ENCODE peak calls at places on chromosomes 12 and 14, in six cellular contexts. One of them, this sample, is unnamed.

GRCh38 chr12:124506145-124506831 is 61.1 kb downstream of the NCOR2 start:
- DNase-seq in HCT116: no peak
- DNase-seq in K562: peak
- DNase-seq in HepG2: no peak
- DNase-seq in H1: no peak
- DNase-seq in GM12878: no peak
- DNase-seq in this sample: no peak

GRCh38 chr12:76422878-76423438 is 74.7 kb upstream of the BBS10 start:
- DNase-seq in HCT116: no peak
- DNase-seq in K562: peak
- DNase-seq in HepG2: no peak
- DNase-seq in H1: no peak
- DNase-seq in GM12878: no peak
- DNase-seq in this sample: no peak

GRCh38 chr12:120470150-120470817 is 736 bp upstream of the SRSF9 start:
- DNase-seq in HCT116: no peak
- DNase-seq in K562: no peak
- DNase-seq in HepG2: peak
- DNase-seq in H1: no peak
- DNase-seq in GM12878: no peak
- DNase-seq in this sample: peak

GRCh38 chr14:20350860-20351259 is 7.4 kb downstream of the PARP2 start:
- DNase-seq in HCT116: no peak
- DNase-seq in K562: no peak
- DNase-seq in HepG2: no peak
- DNase-seq in H1: no peak
- DNase-seq in GM12878: no peak
- DNase-seq in this sample: no peak

GRCh38 chr12:7155471-7156034 is 25.4 kb downstream of the CLSTN3 start:
- DNase-seq in HCT116: no peak
- DNase-seq in K562: no peak
- DNase-seq in HepG2: no peak
- DNase-seq in H1: no peak
- DNase-seq in GM12878: no peak
- DNase-seq in this sample: no peak

GRCh38 chr12:132672116-132672515 is 15.0 kb downstream of the POLE start:
- DNase-seq in HCT116: no peak
- DNase-seq in K562: no peak
- DNase-seq in HepG2: no peak
- DNase-seq in H1: no peak
- DNase-seq in GM12878: no peak
- DNase-seq in this sample: no peak

GRCh38 chr12:107131832-107132616 is 38.7 kb upstream of the CRY1 start:
- DNase-seq in HCT116: peak
- DNase-seq in K562: peak
- DNase-seq in HepG2: peak
- DNase-seq in H1: peak
- DNase-seq in GM12878: no peak
- DNase-seq in this sample: no peak

GRCh38 chr14:90597961-90598360 is 201.1 kb downstream of the CALM1 start:
- DNase-seq in HCT116: no peak
- DNase-seq in K562: no peak
- DNase-seq in HepG2: no peak
- DNase-seq in H1: no peak
- DNase-seq in GM12878: no peak
- DNase-seq in this sample: no peak

GRCh38 chr12:108691995-108692808 is 39.1 kb downstream of the CORO1C start:
- DNase-seq in HCT116: no peak
- DNase-seq in K562: no peak
- DNase-seq in HepG2: no peak
- DNase-seq in H1: no peak
- DNase-seq in GM12878: no peak
- DNase-seq in this sample: no peak

GRCh38 chr12:56449622-56449984 is 377 bp upstream of the TIMELESS start:
- DNase-seq in HCT116: no peak
- DNase-seq in K562: no peak
- DNase-seq in HepG2: no peak
- DNase-seq in H1: no peak
- DNase-seq in GM12878: no peak
- DNase-seq in this sample: no peak

DNA sequence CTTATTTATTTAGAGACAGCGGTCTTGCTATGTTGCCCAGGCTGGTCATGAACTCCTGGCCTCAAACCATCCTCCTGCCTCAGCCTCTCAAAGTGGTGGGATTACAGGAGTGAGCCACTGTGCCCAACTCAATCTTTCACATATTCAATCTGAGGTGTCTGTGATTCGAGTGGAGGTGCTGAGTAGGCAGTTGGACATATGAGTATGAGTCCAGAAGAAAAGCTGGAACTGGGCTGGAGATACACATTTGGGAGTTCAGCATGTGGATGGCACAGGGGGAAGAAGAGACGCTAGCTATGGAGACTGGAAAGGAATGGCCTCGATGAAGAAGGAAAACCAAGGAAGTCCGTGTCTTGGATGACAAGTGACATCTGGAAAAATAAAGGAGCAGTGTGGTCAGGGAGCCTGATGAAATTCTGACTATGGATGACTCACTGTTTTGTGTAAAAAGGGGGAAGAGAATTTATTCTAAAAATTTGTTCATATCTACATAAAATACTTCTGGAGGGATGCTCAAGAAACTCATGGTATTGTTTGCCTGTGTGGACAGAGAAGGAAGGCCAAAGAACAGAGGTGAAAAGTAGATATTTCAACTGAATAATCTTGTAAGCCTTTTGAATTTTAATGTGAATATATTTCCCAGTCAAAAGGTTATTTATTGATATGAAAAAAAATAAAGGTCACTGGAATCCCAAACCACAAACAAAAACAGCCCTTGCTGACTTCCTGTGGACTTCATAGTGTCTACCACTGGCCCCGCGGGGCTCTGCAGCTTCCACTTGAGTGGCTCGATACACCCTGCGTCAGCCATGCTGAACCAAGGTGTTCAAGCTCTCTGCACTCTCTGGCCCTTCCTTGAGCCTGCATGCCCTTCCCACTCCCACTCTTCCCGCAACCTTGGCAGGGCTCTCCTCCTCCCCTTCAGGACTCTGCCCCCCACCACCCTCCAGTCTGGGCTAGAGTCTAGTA is 8.9 kb upstream of the LTA4H start:
- DNase-seq in HCT116: no peak
- DNase-seq in K562: no peak
- DNase-seq in HepG2: no peak
- DNase-seq in H1: no peak
- DNase-seq in GM12878: no peak
- DNase-seq in this sample: no peak
- TF ChIP-seq ATF3 in HCT116: no peak
- TF ChIP-seq ATF3 in K562: no peak
- TF ChIP-seq ATF3 in HepG2: no peak
- TF ChIP-seq ATF3 in H1: no peak
- TF ChIP-seq ATF3 in GM12878: no peak
- TF ChIP-seq ATF3 in this sample: no peak

GRCh38 chr14:92670177-92670576 is 78.2 kb downstream of the LGMN start:
- DNase-seq in HCT116: no peak
- DNase-seq in K562: no peak
- DNase-seq in HepG2: no peak
- DNase-seq in H1: no peak
- DNase-seq in GM12878: no peak
- DNase-seq in this sample: no peak
- TF ChIP-seq ATF3 in HCT116: no peak
- TF ChIP-seq ATF3 in K562: no peak
- TF ChIP-seq ATF3 in HepG2: no peak
- TF ChIP-seq ATF3 in H1: no peak
- TF ChIP-seq ATF3 in GM12878: no peak
- TF ChIP-seq ATF3 in this sample: no peak

GRCh38 chr14:96581026-96581425 is 78.8 kb downstream of the PAPOLA start:
- DNase-seq in HCT116: no peak
- DNase-seq in K562: peak
- DNase-seq in HepG2: no peak
- DNase-seq in H1: no peak
- DNase-seq in GM12878: no peak
- DNase-seq in this sample: no peak
- TF ChIP-seq ATF3 in HCT116: no peak
- TF ChIP-seq ATF3 in K562: no peak
- TF ChIP-seq ATF3 in HepG2: no peak
- TF ChIP-seq ATF3 in H1: no peak
- TF ChIP-seq ATF3 in GM12878: no peak
- TF ChIP-seq ATF3 in this sample: no peak

GRCh38 chr12:32535260-32535999 is 136.1 kb downstream of the FGD4 start:
- DNase-seq in HCT116: no peak
- DNase-seq in K562: no peak
- DNase-seq in HepG2: peak
- DNase-seq in H1: no peak
- DNase-seq in GM12878: no peak
- DNase-seq in this sample: peak
- TF ChIP-seq ATF3 in HCT116: no peak
- TF ChIP-seq ATF3 in K562: no peak
- TF ChIP-seq ATF3 in HepG2: no peak
- TF ChIP-seq ATF3 in H1: no peak
- TF ChIP-seq ATF3 in GM12878: no peak
- TF ChIP-seq ATF3 in this sample: no peak

GRCh38 chr14:67426983-67427601 is 15.1 kb upstream of the PLEK2 start:
- DNase-seq in HCT116: peak
- DNase-seq in K562: peak
- DNase-seq in HepG2: peak
- DNase-seq in H1: peak
- DNase-seq in GM12878: no peak
- DNase-seq in this sample: peak
- TF ChIP-seq ATF3 in HCT116: no peak
- TF ChIP-seq ATF3 in K562: no peak
- TF ChIP-seq ATF3 in HepG2: no peak
- TF ChIP-seq ATF3 in H1: no peak
- TF ChIP-seq ATF3 in GM12878: no peak
- TF ChIP-seq ATF3 in this sample: no peak

DNA sequence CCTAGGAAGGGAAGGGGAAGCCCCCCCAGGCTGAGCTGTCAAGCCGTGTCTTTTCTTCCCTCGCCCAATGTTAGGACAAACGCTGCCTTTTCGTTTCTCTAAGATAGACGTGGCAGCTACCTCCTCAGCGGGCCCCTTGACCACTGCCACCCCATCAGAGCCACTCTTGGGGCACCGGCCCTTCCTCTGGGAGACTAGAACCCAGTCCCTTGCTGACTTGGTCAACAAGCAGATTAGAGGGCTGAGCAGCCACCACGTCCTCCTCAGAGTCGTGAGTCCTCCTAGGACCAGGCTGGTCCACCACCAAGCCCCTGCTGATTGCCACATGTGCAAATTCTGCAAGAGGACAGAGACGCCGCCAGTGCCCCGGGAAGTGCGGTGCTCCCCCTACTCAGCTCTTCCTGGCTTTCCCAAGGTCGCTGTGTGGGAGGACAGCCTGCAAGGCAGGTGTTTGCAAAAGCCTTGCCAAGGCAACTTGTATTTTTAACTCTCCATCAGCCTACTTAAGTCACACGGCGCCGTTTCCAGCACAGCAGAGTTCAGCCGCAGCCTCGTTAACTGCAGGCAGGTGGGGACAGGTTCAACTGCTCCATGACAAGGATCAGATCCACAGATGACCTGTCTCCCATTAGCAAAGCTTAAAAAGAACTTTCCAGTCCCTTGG is 65.7 kb downstream of the TESC start:
- DNase-seq in HCT116: no peak
- DNase-seq in K562: no peak
- DNase-seq in HepG2: no peak
- DNase-seq in H1: no peak
- DNase-seq in GM12878: no peak
- DNase-seq in this sample: no peak
- TF ChIP-seq ATF3 in HCT116: no peak
- TF ChIP-seq ATF3 in K562: no peak
- TF ChIP-seq ATF3 in HepG2: no peak
- TF ChIP-seq ATF3 in H1: no peak
- TF ChIP-seq ATF3 in GM12878: no peak
- TF ChIP-seq ATF3 in this sample: no peak

GRCh38 chr12:23504641-23505399 is 444.6 kb downstream of the SOX5 start:
- DNase-seq in HCT116: no peak
- DNase-seq in K562: no peak
- DNase-seq in HepG2: no peak
- DNase-seq in H1: no peak
- DNase-seq in GM12878: no peak
- DNase-seq in this sample: no peak

GRCh38 chr12:23502259-23502658 is 447.2 kb downstream of the SOX5 start:
- DNase-seq in HCT116: no peak
- DNase-seq in K562: peak
- DNase-seq in HepG2: no peak
- DNase-seq in H1: no peak
- DNase-seq in GM12878: no peak
- DNase-seq in this sample: no peak

GRCh38 chr12:23504043-23504442 is 445.4 kb downstream of the SOX5 start:
- DNase-seq in HCT116: no peak
- DNase-seq in K562: peak
- DNase-seq in HepG2: no peak
- DNase-seq in H1: no peak
- DNase-seq in GM12878: no peak
- DNase-seq in this sample: peak

DNA sequence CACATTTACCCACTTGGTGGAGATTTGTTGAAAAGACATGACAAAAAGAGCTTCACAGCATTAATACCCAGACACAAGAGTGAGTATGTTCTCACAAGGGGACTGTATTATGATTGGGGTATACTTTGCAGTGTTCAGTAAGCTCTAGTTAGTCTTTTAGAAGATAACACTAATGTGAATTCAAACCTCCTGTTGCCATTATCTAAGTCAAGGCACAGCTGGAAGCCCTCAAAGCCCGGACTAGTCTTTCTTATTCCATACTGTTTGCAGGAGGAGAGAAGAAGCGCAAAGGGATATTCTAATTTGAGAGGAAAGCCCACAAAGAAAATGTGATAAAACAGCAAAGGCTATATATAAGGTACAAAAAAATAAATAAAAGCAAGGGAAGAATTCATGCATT is 445.9 kb downstream of the SOX5 start:
- DNase-seq in HCT116: no peak
- DNase-seq in K562: no peak
- DNase-seq in HepG2: no peak
- DNase-seq in H1: no peak
- DNase-seq in GM12878: no peak
- DNase-seq in this sample: no peak
- TF ChIP-seq ATF3 in HCT116: no peak
- TF ChIP-seq ATF3 in K562: no peak
- TF ChIP-seq ATF3 in HepG2: no peak
- TF ChIP-seq ATF3 in H1: no peak
- TF ChIP-seq ATF3 in GM12878: no peak
- TF ChIP-seq ATF3 in this sample: no peak

GRCh38 chr12:1810931-1811280 is 9.5 kb upstream of the LRTM2 start:
- DNase-seq in HCT116: no peak
- DNase-seq in K562: no peak
- DNase-seq in HepG2: no peak
- DNase-seq in H1: no peak
- DNase-seq in GM12878: no peak
- DNase-seq in this sample: no peak

GRCh38 chr12:1810201-1810930 is 10.0 kb upstream of the LRTM2 start:
- DNase-seq in HCT116: no peak
- DNase-seq in K562: peak
- DNase-seq in HepG2: no peak
- DNase-seq in H1: no peak
- DNase-seq in GM12878: no peak
- DNase-seq in this sample: no peak

GRCh38 chr12:1812650-1813302 is 7.6 kb upstream of the LRTM2 start:
- DNase-seq in HCT116: no peak
- DNase-seq in K562: peak
- DNase-seq in HepG2: peak
- DNase-seq in H1: no peak
- DNase-seq in GM12878: no peak
- DNase-seq in this sample: no peak

GRCh38 chr12:1811948-1812291 is 8.4 kb upstream of the LRTM2 start:
- DNase-seq in HCT116: no peak
- DNase-seq in K562: no peak
- DNase-seq in HepG2: no peak
- DNase-seq in H1: no peak
- DNase-seq in GM12878: no peak
- DNase-seq in this sample: no peak

GRCh38 chr12:1811281-1811947 is 9.0 kb upstream of the LRTM2 start:
- DNase-seq in HCT116: no peak
- DNase-seq in K562: no peak
- DNase-seq in HepG2: peak
- DNase-seq in H1: no peak
- DNase-seq in GM12878: no peak
- DNase-seq in this sample: no peak
- TF ChIP-seq ATF3 in HCT116: no peak
- TF ChIP-seq ATF3 in K562: no peak
- TF ChIP-seq ATF3 in HepG2: peak
- TF ChIP-seq ATF3 in H1: no peak
- TF ChIP-seq ATF3 in GM12878: no peak
- TF ChIP-seq ATF3 in this sample: no peak

This sample was measured in WTC11.